ENCODE peak calls at places on chromosomes 11 and 22, in seven cellular contexts. P is neural progenitor cell, I is HCT116, T is OCI-LY7, Y is GM23338, A is GM23248, W is hepatocyte. G is an unnamed sample.

GRCh38 chr11:118872403-118872821 is 11.3 kb upstream of the CXCR5 start:
- DNase-seq in A (no peak), W (no peak), I (no peak), T (no peak), P (no peak), Y (no peak), G (peak; percentile 99)

GRCh38 chr11:19073454-19074415 is 13.2 kb upstream of the MRGPRX2 start:
- DNase-seq in P (no peak), W (no peak), A (no peak), I (no peak), T (no peak), Y (peak; percentile 65), G (no peak)

GRCh38 chr22:24134090-24134846 is 47.0 kb upstream of the SUSD2 start:
- DNase-seq in Y (peak; percentile 34), P (peak; percentile 23), I (no peak), W (no peak), T (no peak), A (no peak), G (no peak)

GRCh38 chr11:28962492-28962891 is 854.3 kb downstream of the METTL15 start:
- DNase-seq in A (no peak), T (no peak), Y (no peak), I (no peak), P (no peak), W (no peak), G (no peak)

GRCh38 chr22:30313527-30314385 is 13.0 kb downstream of the TBC1D10A start:
- DNase-seq in I (no peak), A (no peak), T (no peak), W (no peak), P (no peak), Y (no peak), G (no peak)

GRCh38 chr11:63573881-63574855 is 11.0 kb upstream of the PLAAT2 start:
- DNase-seq in W (peak; percentile 87), Y (no peak), I (no peak), T (peak; percentile 63), P (no peak), A (peak; percentile 77), G (peak; percentile 80)

GRCh38 chr11:104394508-104394907 is 230.6 kb upstream of the PDGFD start:
- DNase-seq in A (no peak), T (no peak), Y (no peak), I (no peak), W (no peak), P (no peak), G (no peak)

GRCh38 chr11:72308226-72309073 is 64.5 kb upstream of the PHOX2A start:
- DNase-seq in I (no peak), Y (no peak), T (no peak), P (no peak), A (peak; percentile 90), W (peak; percentile 80), G (no peak)

GRCh38 chr22:47090591-47091240 is 328.3 kb downstream of the TBC1D22A start:
- DNase-seq in P (peak; percentile 47), Y (peak; percentile 69), T (no peak), I (no peak), W (peak; percentile 64), A (peak; percentile 47), G (no peak)

GRCh38 chr22:37563153-37564081 is 3.1 kb downstream of the CDC42EP1 start:
- DNase-seq in P (no peak), Y (peak; percentile 55), A (peak; percentile 98), W (peak; percentile 90), T (no peak), I (peak; percentile 57), G (no peak)

GRCh38 chr11:126702987-126703386 is 297.6 kb downstream of the KIRREL3 start:
- DNase-seq in I (no peak), W (no peak), P (no peak), A (no peak), T (no peak), Y (no peak), G (no peak)

GRCh38 chr11:76642341-76642740 is 28.2 kb downstream of the LRRC32 start:
- DNase-seq in P (no peak), Y (no peak), W (no peak), A (no peak), T (no peak), I (no peak), G (no peak)

GRCh38 chr11:119078675-119079420 is 5.8 kb upstream of the HMBS start:
- DNase-seq in Y (no peak), P (no peak), A (no peak), W (no peak), I (no peak), T (no peak), G (no peak)

GRCh38 chr11:116506446-116506845 is 266.3 kb downstream of the BUD13 start:
- DNase-seq in Y (no peak), I (no peak), P (no peak), A (no peak), W (no peak), T (no peak), G (no peak)

GRCh38 chr22:30582788-30583575 is 8.5 kb upstream of the GAL3ST1 start:
- DNase-seq in W (no peak), I (no peak), T (no peak), Y (no peak), A (no peak), P (no peak), G (no peak)

GRCh38 chr11:85095239-85095638 is 531.9 kb downstream of the DLG2 start:
- DNase-seq in W (no peak), Y (no peak), P (no peak), I (no peak), A (no peak), T (no peak), G (no peak)

GRCh38 chr22:24421428-24421931 is 5.9 kb upstream of the ADORA2A start:
- DNase-seq in P (peak; percentile 60), A (no peak), I (peak; percentile 12), Y (peak; percentile 92), T (peak; percentile 79), W (peak; percentile 36), G (peak; percentile 53)

GRCh38 chr11:18420067-18420466 is 7.9 kb downstream of the LDHC start:
- DNase-seq in P (no peak), I (no peak), A (no peak), T (no peak), Y (no peak), W (no peak), G (no peak)

GRCh38 chr11:9138612-9139579 is 47.5 kb upstream of the SCUBE2 start:
- DNase-seq in I (peak; percentile 75), P (no peak), T (no peak), W (peak; percentile 10), Y (no peak), A (peak; percentile 93), G (no peak)

GRCh38 chr11:57599381-57599780 is 1.9 kb downstream of the SERPING1 start:
- DNase-seq in I (no peak), P (no peak), Y (no peak), T (no peak), A (no peak), W (no peak), G (no peak)

GRCh38 chr22:44752285-44753188 is at the start of gene ARHGAP8:
- DNase-seq in A (no peak), T (no peak), I (no peak), W (peak; percentile 86), P (peak; percentile 38), Y (peak; percentile 85), G (no peak)

GRCh38 chr11:103295704-103296103 is 186.5 kb downstream of the DYNC2H1 start:
- DNase-seq in Y (peak; percentile 16), W (no peak), A (no peak), I (peak; percentile 32), T (peak; percentile 27), P (peak; percentile 3), G (no peak)

GRCh38 chr22:48968201-48968959 is 859.3 kb downstream of the BRD1 start:
- DNase-seq in A (no peak), Y (no peak), W (peak; percentile 74), I (peak; percentile 23), T (peak; percentile 17), P (peak; percentile 50), G (peak; percentile 52)

GRCh38 chr11:116517584-116517983 is 255.2 kb downstream of the BUD13 start:
- DNase-seq in A (no peak), W (no peak), P (no peak), T (no peak), I (no peak), Y (no peak), G (no peak)

GRCh38 chr11:113729456-113729855 is 23.3 kb upstream of the TMPRSS5 start:
- DNase-seq in P (no peak), Y (peak; percentile 20), W (no peak), T (no peak), I (no peak), A (peak; percentile 52), G (no peak)

GRCh38 chr11:101863361-101863760 is 51.4 kb upstream of the CEP126 start:
- DNase-seq in P (no peak), W (no peak), A (peak; percentile 74), I (no peak), T (no peak), Y (no peak), G (no peak)

GRCh38 chr11:28618426-28618825 is 510.2 kb downstream of the METTL15 start:
- DNase-seq in P (no peak), W (no peak), T (no peak), A (peak; percentile 22), Y (no peak), I (no peak), G (no peak)

GRCh38 chr22:32623943-32624342 is 149.3 kb downstream of the FBXO7 start:
- DNase-seq in T (no peak), I (no peak), P (no peak), A (peak; percentile 89), Y (no peak), W (peak; percentile 55), G (no peak)
- H3K4me1 ChIP-seq in T (no peaks in the 10 kb centered on the region), I (no peaks in the 10 kb centered on the region), P (peaks cover 37% of the 10 kb centered on the region), A (peaks cover 30% of the 10 kb centered on the region), Y (peaks cover 10% of the 10 kb centered on the region), W (peaks cover 43% of the 10 kb centered on the region), G (no peaks in the 10 kb centered on the region)

GRCh38 chr11:86818466-86819282 is 18.3 kb downstream of the PRSS23 start:
- DNase-seq in A (peak; percentile 90), P (peak; percentile 73), I (peak; percentile 52), T (peak; percentile 58), W (peak; percentile 79), Y (peak; percentile 85), G (peak; percentile 66)
- TF ChIP-seq EZH2phosphoT487 in A (no peak), P (no peak), I (no peak), T (no peak), W (no peak), Y (no peak), G (no peak)

GRCh38 chr11:111540114-111540920 is at the start of gene LAYN:
- DNase-seq in A (peak; percentile 89), Y (peak; percentile 81), I (no peak), T (no peak), W (peak; percentile 73), P (peak; percentile 72), G (no peak)
- H3K4me1 ChIP-seq in A (peaks cover 36% of the 10 kb centered on the region), Y (peaks cover 20% of the 10 kb centered on the region), I (no peaks in the 10 kb centered on the region), T (no peaks in the 10 kb centered on the region), W (peaks cover 13% of the 10 kb centered on the region), P (peaks cover 5% of the 10 kb centered on the region), G (peaks cover 28% of the 10 kb centered on the region)

GRCh38 chr11:65471410-65471762 is 27.5 kb upstream of the MALAT1 start:
- DNase-seq in A (peak; percentile 85), I (no peak), P (peak; percentile 69), W (peak; percentile 75), Y (peak; percentile 78), T (peak; percentile 74), G (no peak)

GRCh38 chr11:65470433-65470832 is 28.4 kb upstream of the MALAT1 start:
- DNase-seq in T (no peak), P (no peak), I (no peak), Y (no peak), W (no peak), A (no peak), G (no peak)

GRCh38 chr11:65473275-65473860 is 25.5 kb upstream of the MALAT1 start:
- DNase-seq in W (no peak), Y (no peak), I (no peak), A (peak; percentile 29), T (no peak), P (no peak), G (no peak)

GRCh38 chr11:65468874-65469333 is 29.9 kb upstream of the MALAT1 start:
- DNase-seq in P (peak; percentile 78), A (peak; percentile 52), W (peak; percentile 91), Y (peak; percentile 94), T (peak; percentile 83), I (peak; percentile 81), G (peak; percentile 84)
- TF ChIP-seq EZH2phosphoT487 in P (no peak), A (no peak), W (no peak), Y (no peak), T (no peak), I (no peak), G (no peak)

G was measured in MM.1S.